ENCODE peak calls at places on chromosome 19, in six cellular contexts. One of them, this sample, is unnamed.

GRCh38 chr19:22882797-22883196 is 50.7 kb downstream of the ZNF723 start:
- DNase-seq in IMR-90: peak; percentile 13
- DNase-seq in trophoblast cell: peak; percentile 67
- DNase-seq in neuronal stem cell: no peak
- DNase-seq in H1: no peak
- DNase-seq in mesenchymal stem cell: peak; percentile 4
- DNase-seq in this sample: peak; percentile 64

GRCh38 chr19:45115809-45116615 is 23.0 kb downstream of the PPP1R37 start:
- DNase-seq in IMR-90: no peak
- DNase-seq in trophoblast cell: no peak
- DNase-seq in neuronal stem cell: no peak
- DNase-seq in H1: no peak
- DNase-seq in mesenchymal stem cell: no peak
- DNase-seq in this sample: no peak

GRCh38 chr19:54325631-54326030 is 12.7 kb upstream of the LILRA5 start:
- DNase-seq in IMR-90: no peak
- DNase-seq in trophoblast cell: no peak
- DNase-seq in neuronal stem cell: no peak
- DNase-seq in H1: no peak
- DNase-seq in mesenchymal stem cell: no peak
- DNase-seq in this sample: no peak

GRCh38 chr19:38898788-38899446 is 501 bp downstream of the SIRT2 start:
- DNase-seq in IMR-90: peak; percentile 19
- DNase-seq in trophoblast cell: no peak
- DNase-seq in neuronal stem cell: peak; percentile 20
- DNase-seq in H1: no peak
- DNase-seq in mesenchymal stem cell: peak; percentile 49
- DNase-seq in this sample: peak; percentile 29

GRCh38 chr19:5207806-5208205 is 132.8 kb downstream of the PTPRS start:
- DNase-seq in IMR-90: no peak
- DNase-seq in trophoblast cell: no peak
- DNase-seq in neuronal stem cell: no peak
- DNase-seq in H1: no peak
- DNase-seq in mesenchymal stem cell: no peak
- DNase-seq in this sample: no peak

GRCh38 chr19:39996218-39996810 is 546 bp upstream of the ZNF546 start:
- DNase-seq in IMR-90: peak; percentile 70
- DNase-seq in trophoblast cell: no peak
- DNase-seq in neuronal stem cell: no peak
- DNase-seq in H1: no peak
- DNase-seq in mesenchymal stem cell: peak; percentile 82
- DNase-seq in this sample: no peak

GRCh38 chr19:54209748-54210494 is 9.3 kb downstream of the RPS9 start:
- DNase-seq in IMR-90: peak; percentile 98
- DNase-seq in trophoblast cell: peak; percentile 49
- DNase-seq in neuronal stem cell: no peak
- DNase-seq in H1: no peak
- DNase-seq in mesenchymal stem cell: peak; percentile 98
- DNase-seq in this sample: peak; percentile 36

GRCh38 chr19:1503089-1503924 is 9.5 kb downstream of the ADAMTSL5 start:
- DNase-seq in IMR-90: peak; percentile 32
- DNase-seq in trophoblast cell: no peak
- DNase-seq in neuronal stem cell: no peak
- DNase-seq in H1: peak; percentile 93
- DNase-seq in mesenchymal stem cell: no peak
- DNase-seq in this sample: peak; percentile 73

GRCh38 chr19:39430675-39431593 is 4.8 kb downstream of the RPS16 start:
- DNase-seq in IMR-90: peak; percentile 100
- DNase-seq in trophoblast cell: peak; percentile 86
- DNase-seq in neuronal stem cell: no peak
- DNase-seq in H1: peak; percentile 60
- DNase-seq in mesenchymal stem cell: peak; percentile 100
- DNase-seq in this sample: peak; percentile 81

GRCh38 chr19:3687774-3688706 is 12.2 kb downstream of the PIP5K1C start:
- DNase-seq in IMR-90: no peak
- DNase-seq in trophoblast cell: peak; percentile 87
- DNase-seq in neuronal stem cell: no peak
- DNase-seq in H1: no peak
- DNase-seq in mesenchymal stem cell: no peak
- DNase-seq in this sample: peak; percentile 58
- H4K8ac ChIP-seq in IMR-90: no peak overlapping the region
- H4K8ac ChIP-seq in trophoblast cell: no peak overlapping the region
- H4K8ac ChIP-seq in neuronal stem cell: peak overlapping the region; percentile 17
- H4K8ac ChIP-seq in H1: peak overlapping the region; percentile 93
- H4K8ac ChIP-seq in mesenchymal stem cell: peak overlapping the region; percentile 16
- H4K8ac ChIP-seq in this sample: no peak overlapping the region

GRCh38 chr19:48797103-48797502 is 13.7 kb downstream of the BCAT2 start:
- DNase-seq in IMR-90: no peak
- DNase-seq in trophoblast cell: no peak
- DNase-seq in neuronal stem cell: no peak
- DNase-seq in H1: no peak
- DNase-seq in mesenchymal stem cell: no peak
- DNase-seq in this sample: no peak

GRCh38 chr19:48796468-48797083 is 14.3 kb downstream of the BCAT2 start:
- DNase-seq in IMR-90: no peak
- DNase-seq in trophoblast cell: no peak
- DNase-seq in neuronal stem cell: no peak
- DNase-seq in H1: no peak
- DNase-seq in mesenchymal stem cell: no peak
- DNase-seq in this sample: no peak

GRCh38 chr19:48794291-48794690 is 16.5 kb downstream of the BCAT2 start:
- DNase-seq in IMR-90: no peak
- DNase-seq in trophoblast cell: no peak
- DNase-seq in neuronal stem cell: no peak
- DNase-seq in H1: no peak
- DNase-seq in mesenchymal stem cell: no peak
- DNase-seq in this sample: no peak

GRCh38 chr19:48795055-48795854 is 15.6 kb downstream of the BCAT2 start:
- DNase-seq in IMR-90: peak; percentile 92
- DNase-seq in trophoblast cell: peak; percentile 83
- DNase-seq in neuronal stem cell: peak; percentile 91
- DNase-seq in H1: peak; percentile 92
- DNase-seq in mesenchymal stem cell: peak; percentile 96
- DNase-seq in this sample: peak; percentile 97

GRCh38 chr19:48795855-48796142 is 15.0 kb downstream of the BCAT2 start:
- DNase-seq in IMR-90: no peak
- DNase-seq in trophoblast cell: no peak
- DNase-seq in neuronal stem cell: no peak
- DNase-seq in H1: no peak
- DNase-seq in mesenchymal stem cell: no peak
- DNase-seq in this sample: no peak
- H3K4me3 ChIP-seq in IMR-90: no peak overlapping the region
- H3K4me3 ChIP-seq in trophoblast cell: no peak overlapping the region
- H3K4me3 ChIP-seq in neuronal stem cell: no peak overlapping the region
- H3K4me3 ChIP-seq in H1: no peak overlapping the region
- H3K4me3 ChIP-seq in mesenchymal stem cell: no peak overlapping the region
- H3K4me3 ChIP-seq in this sample: no peak overlapping the region

GRCh38 chr19:46515879-46516350 is 20.2 kb upstream of the PNMA8B start:
- DNase-seq in IMR-90: peak; percentile 33
- DNase-seq in trophoblast cell: no peak
- DNase-seq in neuronal stem cell: no peak
- DNase-seq in H1: peak; percentile 49
- DNase-seq in mesenchymal stem cell: peak; percentile 70
- DNase-seq in this sample: peak; percentile 67
- H4K8ac ChIP-seq in IMR-90: no peak overlapping the region
- H4K8ac ChIP-seq in trophoblast cell: no peak overlapping the region
- H4K8ac ChIP-seq in neuronal stem cell: no peak overlapping the region
- H4K8ac ChIP-seq in H1: no peak overlapping the region
- H4K8ac ChIP-seq in mesenchymal stem cell: no peak overlapping the region
- H4K8ac ChIP-seq in this sample: no peak overlapping the region

GRCh38 chr19:17266026-17266425 is 1.2 kb upstream of the BABAM1 start:
- DNase-seq in IMR-90: no peak
- DNase-seq in trophoblast cell: peak; percentile 88
- DNase-seq in neuronal stem cell: no peak
- DNase-seq in H1: no peak
- DNase-seq in mesenchymal stem cell: no peak
- DNase-seq in this sample: no peak

GRCh38 chr19:17266589-17266974 is 661 bp upstream of the BABAM1 start:
- DNase-seq in IMR-90: no peak
- DNase-seq in trophoblast cell: no peak
- DNase-seq in neuronal stem cell: no peak
- DNase-seq in H1: no peak
- DNase-seq in mesenchymal stem cell: no peak
- DNase-seq in this sample: no peak

GRCh38 chr19:17268754-17269153 is 1.5 kb downstream of the BABAM1 start:
- DNase-seq in IMR-90: no peak
- DNase-seq in trophoblast cell: no peak
- DNase-seq in neuronal stem cell: no peak
- DNase-seq in H1: no peak
- DNase-seq in mesenchymal stem cell: no peak
- DNase-seq in this sample: no peak

GRCh38 chr19:17264641-17264979 is at the start of gene USHBP1:
- DNase-seq in IMR-90: no peak
- DNase-seq in trophoblast cell: no peak
- DNase-seq in neuronal stem cell: no peak
- DNase-seq in H1: peak; percentile 75
- DNase-seq in mesenchymal stem cell: no peak
- DNase-seq in this sample: peak; percentile 74

GRCh38 chr19:17266975-17267788 is at the start of gene BABAM1:
- DNase-seq in IMR-90: peak; percentile 100
- DNase-seq in trophoblast cell: peak; percentile 98
- DNase-seq in neuronal stem cell: peak; percentile 97
- DNase-seq in H1: peak; percentile 88
- DNase-seq in mesenchymal stem cell: peak; percentile 100
- DNase-seq in this sample: peak; percentile 100
- H3K4me3 ChIP-seq in IMR-90: peak within 1 kb of the TSS; percentile 69
- H3K4me3 ChIP-seq in trophoblast cell: peak within 1 kb of the TSS; percentile 92
- H3K4me3 ChIP-seq in neuronal stem cell: peak within 1 kb of the TSS; percentile 87
- H3K4me3 ChIP-seq in H1: peak within 1 kb of the TSS; percentile 71
- H3K4me3 ChIP-seq in mesenchymal stem cell: peak within 1 kb of the TSS; percentile 83
- H3K4me3 ChIP-seq in this sample: peak within 1 kb of the TSS; percentile 90

GRCh38 chr19:46131485-46132143 is 7.1 kb upstream of the IGFL3 start:
- DNase-seq in IMR-90: no peak
- DNase-seq in trophoblast cell: no peak
- DNase-seq in neuronal stem cell: no peak
- DNase-seq in H1: no peak
- DNase-seq in mesenchymal stem cell: no peak
- DNase-seq in this sample: no peak

GRCh38 chr19:46133777-46134231 is 9.3 kb upstream of the IGFL3 start:
- DNase-seq in IMR-90: no peak
- DNase-seq in trophoblast cell: peak; percentile 90
- DNase-seq in neuronal stem cell: no peak
- DNase-seq in H1: no peak
- DNase-seq in mesenchymal stem cell: no peak
- DNase-seq in this sample: peak; percentile 81

GRCh38 chr19:46132508-46133100 is 8.1 kb upstream of the IGFL3 start:
- DNase-seq in IMR-90: no peak
- DNase-seq in trophoblast cell: no peak
- DNase-seq in neuronal stem cell: no peak
- DNase-seq in H1: no peak
- DNase-seq in mesenchymal stem cell: no peak
- DNase-seq in this sample: no peak

GRCh38 chr19:46134527-46134926 is 10.0 kb upstream of the IGFL3 start:
- DNase-seq in IMR-90: peak; percentile 65
- DNase-seq in trophoblast cell: peak; percentile 47
- DNase-seq in neuronal stem cell: no peak
- DNase-seq in H1: no peak
- DNase-seq in mesenchymal stem cell: peak; percentile 55
- DNase-seq in this sample: no peak

GRCh38 chr19:46133101-46133627 is 8.7 kb upstream of the IGFL3 start:
- DNase-seq in IMR-90: peak; percentile 97
- DNase-seq in trophoblast cell: peak; percentile 35
- DNase-seq in neuronal stem cell: peak; percentile 83
- DNase-seq in H1: peak; percentile 57
- DNase-seq in mesenchymal stem cell: peak; percentile 87
- DNase-seq in this sample: peak; percentile 98
- H4K8ac ChIP-seq in IMR-90: peak overlapping the region; percentile 93
- H4K8ac ChIP-seq in trophoblast cell: peak overlapping the region; percentile 94
- H4K8ac ChIP-seq in neuronal stem cell: no peak overlapping the region
- H4K8ac ChIP-seq in H1: peak overlapping the region; percentile 95
- H4K8ac ChIP-seq in mesenchymal stem cell: peak overlapping the region; percentile 95
- H4K8ac ChIP-seq in this sample: no peak overlapping the region

GRCh38 chr19:6272411-6272791 is 7.4 kb downstream of the MLLT1 start:
- DNase-seq in IMR-90: no peak
- DNase-seq in trophoblast cell: no peak
- DNase-seq in neuronal stem cell: no peak
- DNase-seq in H1: no peak
- DNase-seq in mesenchymal stem cell: no peak
- DNase-seq in this sample: no peak
- H3K4me3 ChIP-seq in IMR-90: no peak overlapping the region
- H3K4me3 ChIP-seq in trophoblast cell: no peak overlapping the region
- H3K4me3 ChIP-seq in neuronal stem cell: no peak overlapping the region
- H3K4me3 ChIP-seq in H1: no peak overlapping the region
- H3K4me3 ChIP-seq in mesenchymal stem cell: no peak overlapping the region
- H3K4me3 ChIP-seq in this sample: no peak overlapping the region

GRCh38 chr19:58045411-58046050 is 11.7 kb downstream of the ZSCAN1 start:
- DNase-seq in IMR-90: no peak
- DNase-seq in trophoblast cell: no peak
- DNase-seq in neuronal stem cell: no peak
- DNase-seq in H1: no peak
- DNase-seq in mesenchymal stem cell: no peak
- DNase-seq in this sample: no peak
- H4K8ac ChIP-seq in IMR-90: no peak overlapping the region
- H4K8ac ChIP-seq in trophoblast cell: no peak overlapping the region
- H4K8ac ChIP-seq in neuronal stem cell: no peak overlapping the region
- H4K8ac ChIP-seq in H1: no peak overlapping the region
- H4K8ac ChIP-seq in mesenchymal stem cell: no peak overlapping the region
- H4K8ac ChIP-seq in this sample: no peak overlapping the region

GRCh38 chr19:35959040-35959967 is 23.1 kb downstream of the LRFN3 start:
- DNase-seq in IMR-90: no peak
- DNase-seq in trophoblast cell: no peak
- DNase-seq in neuronal stem cell: no peak
- DNase-seq in H1: peak; percentile 58
- DNase-seq in mesenchymal stem cell: no peak
- DNase-seq in this sample: no peak
- H3K4me3 ChIP-seq in IMR-90: no peak overlapping the region
- H3K4me3 ChIP-seq in trophoblast cell: no peak overlapping the region
- H3K4me3 ChIP-seq in neuronal stem cell: peak overlapping the region; percentile 64
- H3K4me3 ChIP-seq in H1: peak overlapping the region; percentile 6
- H3K4me3 ChIP-seq in mesenchymal stem cell: no peak overlapping the region
- H3K4me3 ChIP-seq in this sample: no peak overlapping the region

This sample was measured in mesendoderm.